ENCODE peak calls at places on chromosomes 16 and 17, in nine cellular contexts. V, T, I, P, L, C, Y, Q and S are unnamed samples.

GRCh38 chr16:50401355-50401754 is 32.6 kb upstream of the BRD7 start:
- DNase-seq in V (no peak), T (no peak), I (no peak), P (no peak), L (no peak), C (no peak), Y (no peak), Q (no peak), S (no peak)

GRCh38 chr16:89759742-89760366 is 38.5 kb downstream of the ZNF276 start:
- DNase-seq in V (no peak), T (no peak), I (no peak), P (no peak), L (no peak), C (no peak), Y (no peak), Q (no peak), S (peak)

GRCh38 chr16:82011199-82011641 is at the start of gene SDR42E1:
- DNase-seq in V (no peak), T (no peak), I (peak), P (peak), L (peak), C (no peak), Y (peak), Q (peak), S (peak)

GRCh38 chr17:6536566-6537065 is 19.7 kb downstream of the PITPNM3 start:
- DNase-seq in V (peak), T (no peak), I (no peak), P (no peak), L (no peak), C (no peak), Y (no peak), Q (no peak), S (no peak)

GRCh38 chr17:65183736-65184135 is 46.6 kb downstream of the RGS9 start:
- DNase-seq in V (peak), T (peak), I (no peak), P (no peak), L (no peak), C (no peak), Y (no peak), Q (no peak), S (peak)

GRCh38 chr17:40490289-40490853 is 11.1 kb downstream of the TNS4 start:
- DNase-seq in V (peak), T (peak), I (peak), P (peak), L (no peak), C (no peak), Y (peak), Q (no peak), S (peak)

GRCh38 chr17:81802856-81803643 is 900 bp upstream of the GCGR start:
- DNase-seq in V (no peak), T (peak), I (no peak), P (no peak), L (no peak), C (no peak), Y (peak), Q (no peak), S (no peak)

GRCh38 chr17:73650147-73650546 is 5.9 kb upstream of the SDK2 start:
- DNase-seq in V (peak), T (peak), I (peak), P (no peak), L (no peak), C (no peak), Y (no peak), Q (no peak), S (peak)

GRCh38 chr17:55454906-55455474 is 33.4 kb upstream of the MMD start:
- DNase-seq in V (no peak), T (no peak), I (peak), P (no peak), L (no peak), C (no peak), Y (no peak), Q (no peak), S (no peak)

GRCh38 chr16:49020436-49020835 is 261.2 kb downstream of the CBLN1 start:
- DNase-seq in V (no peak), T (no peak), I (no peak), P (no peak), L (no peak), C (no peak), Y (no peak), Q (no peak), S (no peak)

GRCh38 chr16:85553436-85554113 is 59.5 kb upstream of the GSE1 start:
- DNase-seq in V (peak), T (peak), I (peak), P (peak), L (no peak), C (no peak), Y (peak), Q (no peak), S (peak)

GRCh38 chr17:76968707-76969597 is 100.7 kb downstream of the MGAT5B start:
- DNase-seq in V (peak), T (peak), I (no peak), P (peak), L (peak), C (peak), Y (no peak), Q (no peak), S (peak)

GRCh38 chr17:76149214-76149613 is 8.2 kb upstream of the FOXJ1 start:
- DNase-seq in V (no peak), T (no peak), I (no peak), P (no peak), L (no peak), C (no peak), Y (no peak), Q (no peak), S (no peak)

GRCh38 chr17:57941384-57942370 is 13.5 kb downstream of the CUEDC1 start:
- DNase-seq in V (no peak), T (no peak), I (peak), P (no peak), L (no peak), C (peak), Y (no peak), Q (no peak), S (no peak)

GRCh38 chr17:63658366-63658765 is 36.1 kb downstream of the MAP3K3 start:
- DNase-seq in V (no peak), T (no peak), I (no peak), P (no peak), L (no peak), C (no peak), Y (no peak), Q (no peak), S (no peak)

GRCh38 chr16:890217-890616 is 80.6 kb downstream of the LMF1 start:
- DNase-seq in V (no peak), T (no peak), I (no peak), P (no peak), L (no peak), C (no peak), Y (peak), Q (no peak), S (no peak)

GRCh38 chr16:27179500-27180072 is 23.7 kb upstream of the KDM8 start:
- DNase-seq in V (peak), T (peak), I (peak), P (peak), L (peak), C (peak), Y (peak), Q (peak), S (peak)

GRCh38 chr16:55672471-55672870 is 16.7 kb downstream of the SLC6A2 start:
- DNase-seq in V (no peak), T (no peak), I (no peak), P (no peak), L (no peak), C (no peak), Y (peak), Q (no peak), S (no peak)

GRCh38 chr16:66618588-66618987 is 14.1 kb downstream of the CMTM3 start:
- DNase-seq in V (no peak), T (no peak), I (no peak), P (no peak), L (no peak), C (no peak), Y (no peak), Q (no peak), S (no peak)

GRCh38 chr17:82872591-82873520 is 33.0 kb upstream of the ZNF750 start:
- DNase-seq in V (no peak), T (peak), I (no peak), P (no peak), L (no peak), C (no peak), Y (no peak), Q (no peak), S (no peak)

GRCh38 chr16:60151987-60152386 is 1417.9 kb upstream of the GOT2 start:
- DNase-seq in V (no peak), T (no peak), I (peak), P (no peak), L (no peak), C (no peak), Y (no peak), Q (no peak), S (no peak)

GRCh38 chr17:81033535-81034167 is 1.3 kb upstream of the BAIAP2 start:
- DNase-seq in V (no peak), T (no peak), I (no peak), P (no peak), L (no peak), C (no peak), Y (peak), Q (no peak), S (no peak)

GRCh38 chr16:69399361-69399760 is 13.6 kb upstream of the TERF2 start:
- DNase-seq in V (no peak), T (no peak), I (peak), P (no peak), L (no peak), C (no peak), Y (no peak), Q (no peak), S (no peak)

GRCh38 chr17:67245073-67245693 is at the start of gene HELZ:
- DNase-seq in V (peak), T (peak), I (peak), P (peak), L (peak), C (peak), Y (peak), Q (peak), S (peak)

GRCh38 chr16:22304411-22304810 is 7.2 kb downstream of the POLR3E start:
- DNase-seq in V (no peak), T (peak), I (no peak), P (no peak), L (no peak), C (no peak), Y (no peak), Q (no peak), S (no peak)

GRCh38 chr17:51700011-51700760 is 439.8 kb downstream of the UTP18 start:
- DNase-seq in V (no peak), T (no peak), I (no peak), P (no peak), L (no peak), C (no peak), Y (no peak), Q (no peak), S (no peak)

GRCh38 chr16:84520778-84521770 is 16.6 kb upstream of the MEAK7 start:
- DNase-seq in V (no peak), T (no peak), I (peak), P (no peak), L (no peak), C (no peak), Y (no peak), Q (no peak), S (no peak)

GRCh38 chr17:69084911-69085310 is 24.2 kb upstream of the ABCA9 start:
- DNase-seq in V (peak), T (peak), I (peak), P (no peak), L (no peak), C (no peak), Y (no peak), Q (no peak), S (peak)

GRCh38 chr16:24609740-24610420 is 70.5 kb downstream of the RBBP6 start:
- DNase-seq in V (peak), T (peak), I (peak), P (peak), L (no peak), C (peak), Y (peak), Q (no peak), S (peak)

GRCh38 chr17:29169806-29170591 is 10.2 kb downstream of the MYO18A start:
- DNase-seq in V (no peak), T (no peak), I (no peak), P (no peak), L (no peak), C (no peak), Y (no peak), Q (no peak), S (no peak)

GRCh38 chr16:74146643-74147042 is 150.0 kb upstream of the PSMD7 start:
- DNase-seq in V (no peak), T (no peak), I (no peak), P (no peak), L (no peak), C (no peak), Y (no peak), Q (no peak), S (no peak)

GRCh38 chr17:4177732-4178131 is 34.7 kb downstream of the CYB5D2 start:
- DNase-seq in V (no peak), T (no peak), I (no peak), P (no peak), L (peak), C (no peak), Y (peak), Q (no peak), S (no peak)

GRCh38 chr17:1142503-1143095 is 37.2 kb downstream of the ABR start:
- DNase-seq in V (no peak), T (peak), I (no peak), P (no peak), L (no peak), C (no peak), Y (peak), Q (no peak), S (no peak)

GRCh38 chr16:86321491-86321890 is 188.8 kb upstream of the FOXF1 start:
- DNase-seq in V (no peak), T (no peak), I (no peak), P (no peak), L (no peak), C (no peak), Y (no peak), Q (no peak), S (no peak)

GRCh38 chr17:794876-795275 is 12.7 kb downstream of the MRM3 start:
- DNase-seq in V (peak), T (peak), I (peak), P (peak), L (peak), C (peak), Y (peak), Q (peak), S (peak)

GRCh38 chr16:85472514-85472913 is 140.6 kb upstream of the GSE1 start:
- DNase-seq in V (no peak), T (no peak), I (peak), P (no peak), L (no peak), C (no peak), Y (no peak), Q (no peak), S (no peak)

GRCh38 chr16:10180771-10181163 is 1.5 kb downstream of the GRIN2A start:
- DNase-seq in V (peak), T (peak), I (no peak), P (peak), L (no peak), C (peak), Y (peak), Q (no peak), S (peak)

GRCh38 chr16:52912565-52913173 is 140.0 kb downstream of the CHD9NB start:
- DNase-seq in V (peak), T (peak), I (peak), P (peak), L (no peak), C (peak), Y (peak), Q (peak), S (peak)

GRCh38 chr17:41750866-41751265 is 16.4 kb upstream of the HAP1 start:
- DNase-seq in V (no peak), T (no peak), I (no peak), P (no peak), L (no peak), C (no peak), Y (no peak), Q (no peak), S (no peak)